ENCODE peak calls at places on chromosome X, in four cellular contexts. B is tibial artery; U is CD4-positive, alpha-beta T cell; A is WTC11. R is an unnamed sample.

GRCh38 chrX:150506486-150506885 is 61.9 kb upstream of the MTM1 start:
- DNase-seq in U (no peak), B (no peak), A (no peak), R (no peak)

GRCh38 chrX:69556094-69557011 is 52.2 kb downstream of the NALF2 start:
- DNase-seq in B (no peak), U (no peak), A (peak; percentile 48), R (no peak)

GRCh38 chrX:103774070-103774642 is 2.5 kb upstream of the PLP1 start:
- DNase-seq in B (no peak), A (no peak), U (no peak), R (no peak)

GRCh38 chrX:49192722-49193328 is 6.7 kb upstream of the PRICKLE3 start:
- DNase-seq in B (no peak), U (peak; percentile 19), A (peak; percentile 49), R (peak; percentile 25)

GRCh38 chrX:19544693-19545305 is 29.5 kb upstream of the MAP3K15 start:
- DNase-seq in B (peak; percentile 22), A (peak; percentile 48), U (peak; percentile 14), R (peak; percentile 37)

GRCh38 chrX:154599531-154599930 is 14.6 kb downstream of the CTAG1A start:
- DNase-seq in A (no peak), B (no peak), U (no peak), R (no peak)

GRCh38 chrX:14354541-14354940 is 174.8 kb upstream of the GLRA2 start:
- DNase-seq in U (no peak), B (no peak), A (no peak), R (no peak)

GRCh38 chrX:139639253-139639652 is 68.7 kb downstream of the MCF2 start:
- DNase-seq in U (no peak), B (no peak), A (no peak), R (no peak)

GRCh38 chrX:41655631-41656030 is 33.1 kb upstream of the GPR34 start:
- DNase-seq in A (no peak), B (no peak), U (no peak), R (no peak)

GRCh38 chrX:153993079-153993478 is 20.5 kb downstream of the TMEM187 start:
- DNase-seq in U (no peak), B (no peak), A (no peak), R (no peak)

GRCh38 chrX:102835504-102836146 is 101.4 kb upstream of the RAB40AL start:
- DNase-seq in B (no peak), U (no peak), A (peak; percentile 33), R (no peak)

GRCh38 chrX:113947548-113947947 is 636.3 kb upstream of the HTR2C start:
- DNase-seq in U (no peak), A (no peak), B (no peak), R (no peak)

GRCh38 chrX:92270936-92271655 is 491.9 kb downstream of the PCDH11X start:
- DNase-seq in A (no peak), U (no peak), B (no peak), R (no peak)

GRCh38 chrX:136306182-136306581 is 5.4 kb downstream of the ADGRG4 start:
- DNase-seq in B (no peak), A (no peak), U (no peak), R (no peak)

GRCh38 chrX:111352424-111352823 is 59.6 kb downstream of the DCX start:
- DNase-seq in U (no peak), B (no peak), A (no peak), R (no peak)

GRCh38 chrX:40278340-40279090 is 180.8 kb upstream of the BCOR start:
- DNase-seq in B (no peak), U (peak; percentile 26), A (no peak), R (no peak)

GRCh38 chrX:11678174-11678573 is 12.5 kb upstream of the ARHGAP6 start:
- DNase-seq in A (no peak), U (no peak), B (no peak), R (no peak)

GRCh38 chrX:14922437-14922836 is 49.2 kb downstream of the MOSPD2 start:
- DNase-seq in U (no peak), B (no peak), A (no peak), R (no peak)

GRCh38 chrX:49209434-49210251 is 9.7 kb upstream of the SYP start:
- DNase-seq in B (no peak), U (no peak), A (peak; percentile 34), R (no peak)

GRCh38 chrX:120426599-120426998 is 42.5 kb downstream of the LAMP2 start:
- DNase-seq in U (no peak), A (no peak), B (no peak), R (no peak)

GRCh38 chrX:46268429-46268828 is 276.8 kb downstream of the ZNF674 start:
- DNase-seq in U (no peak), B (no peak), A (no peak), R (no peak)

GRCh38 chrX:53088136-53088974 is 5.6 kb upstream of the KANTR start:
- DNase-seq in B (peak; percentile 73), A (peak; percentile 84), U (peak; percentile 79), R (peak; percentile 52)

GRCh38 chrX:131762802-131763234 is 218.9 kb downstream of the OR13H1 start:
- DNase-seq in U (no peak), A (no peak), B (no peak), R (no peak)

DNA sequence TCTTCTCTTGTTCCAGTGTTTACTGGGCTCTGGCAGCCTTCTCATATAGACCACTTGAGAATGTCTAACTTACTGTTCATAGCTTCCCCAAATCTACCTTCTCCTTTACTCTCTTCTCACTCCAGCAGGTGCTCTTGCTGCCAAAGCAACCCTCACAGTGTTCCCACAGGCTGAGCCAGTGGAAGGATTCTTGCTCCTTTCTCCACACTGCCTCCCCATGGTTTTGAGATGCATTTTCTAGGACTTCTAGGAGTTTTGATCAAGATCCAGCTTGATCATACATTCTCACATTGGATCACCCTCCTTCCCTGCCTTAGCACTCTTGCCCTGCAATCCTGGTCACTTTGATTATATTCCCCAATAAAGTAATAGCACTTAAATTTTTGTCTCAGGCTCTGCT is 230.8 kb downstream of the TMEM47 start:
- DNase-seq in B (no peak), U (no peak), A (no peak), R (no peak)
- TF ChIP-seq CTCF in B (no peak), U (no peak), A (no peak), R (no peak)

DNA sequence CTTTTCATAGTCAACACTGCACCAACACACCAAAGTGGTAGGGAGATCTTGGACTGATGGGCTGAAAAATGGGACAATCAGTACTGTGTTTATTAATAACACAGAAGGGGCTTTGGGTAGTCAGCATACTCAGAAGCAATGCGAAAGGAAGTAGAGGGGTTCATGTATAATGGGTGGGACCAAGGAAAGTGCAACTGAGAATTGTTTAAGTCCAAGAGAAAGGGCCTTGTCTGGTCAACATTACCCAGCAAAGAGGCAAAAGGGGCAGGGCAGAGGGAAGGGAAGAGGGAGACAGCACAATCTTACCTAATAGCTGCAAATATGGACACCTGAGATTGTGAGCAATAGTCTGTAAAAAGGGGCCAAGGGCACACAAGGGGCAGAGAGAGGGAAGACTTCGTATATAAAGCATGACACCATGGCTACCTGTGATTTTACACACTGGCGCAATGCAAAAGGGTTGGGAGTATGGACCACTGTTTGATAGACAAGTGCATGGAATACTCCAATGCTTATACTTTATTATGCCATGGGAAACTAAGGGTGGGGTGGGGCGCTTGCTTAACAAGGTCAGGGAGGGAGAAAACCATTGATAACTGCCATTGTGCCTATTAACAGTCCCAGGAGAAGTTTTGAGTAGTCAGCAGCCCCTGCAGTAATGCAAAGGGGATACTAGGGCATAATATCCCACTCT is 279.7 kb downstream of the CHIC1 start:
- DNase-seq in B (no peak), U (no peak), A (no peak), R (no peak)
- TF ChIP-seq CTCF in B (no peak), U (no peak), A (no peak), R (no peak)

DNA sequence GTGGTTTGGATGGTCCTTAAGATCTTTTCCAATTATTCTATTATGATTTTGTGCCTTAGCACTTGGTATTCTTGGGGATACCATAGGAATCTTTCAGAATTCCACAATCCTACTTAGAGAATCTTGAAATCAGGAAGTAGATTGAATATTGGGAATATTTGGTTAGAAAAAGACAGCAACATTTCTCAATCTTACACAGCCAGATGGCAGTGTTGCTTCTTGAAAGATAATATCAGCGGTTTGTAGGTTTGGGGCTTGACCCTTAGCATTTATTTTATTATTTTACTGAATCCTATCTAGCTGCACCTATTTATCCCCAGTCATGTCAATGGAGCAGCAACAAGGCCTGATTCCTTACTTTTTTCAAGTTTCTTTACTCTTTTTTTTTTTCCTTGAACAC is 28.6 kb downstream of the MAGEB1 start:
- DNase-seq in A (no peak), B (no peak), U (no peak), R (no peak)
- TF ChIP-seq CTCF in A (no peak), B (no peak), U (no peak), R (peak; percentile 66)

DNA sequence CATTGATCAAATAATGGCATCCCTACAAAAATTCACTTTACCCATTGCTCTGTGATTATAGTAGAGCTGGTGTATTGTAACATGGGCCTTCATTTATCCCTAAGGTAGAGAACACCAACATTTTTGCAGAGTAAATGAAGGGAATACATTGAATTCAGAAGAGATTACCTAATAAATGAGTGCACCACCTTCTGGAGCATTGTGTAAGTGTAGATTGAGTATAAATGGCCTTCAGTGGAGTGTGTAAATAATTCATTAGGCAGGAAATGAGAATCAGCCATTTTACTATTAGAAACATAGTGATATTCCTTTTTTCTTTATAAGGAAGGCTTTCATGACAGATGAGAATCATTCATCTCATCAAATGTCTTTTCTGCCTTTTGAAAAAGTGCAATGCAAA is 155.8 kb downstream of the FAM47B start:
- DNase-seq in B (no peak), A (no peak), U (no peak), R (no peak)
- TF ChIP-seq CTCF in B (no peak), A (no peak), U (no peak), R (no peak)

GRCh38 chrX:38282044-38282443 is 45.3 kb downstream of the RPGR start:
- DNase-seq in U (no peak), B (no peak), A (peak; percentile 8), R (no peak)
- TF ChIP-seq CTCF in U (no peak), B (no peak), A (no peak), R (peak; percentile 16)

GRCh38 chrX:2609431-2610238 is 81.5 kb upstream of the CD99 start:
- DNase-seq in U (no peak), B (no peak), A (no peak), R (peak; percentile 4)
- TF ChIP-seq CTCF in U (no peak), B (no peak), A (no peak), R (peak; percentile 43)

GRCh38 chrX:55008571-55009358 is 8.6 kb downstream of the APEX2 start:
- DNase-seq in A (no peak), U (no peak), B (no peak), R (no peak)

GRCh38 chrX:55006827-55007621 is 6.9 kb downstream of the APEX2 start:
- DNase-seq in B (no peak), U (no peak), A (no peak), R (no peak)

GRCh38 chrX:55007633-55008032 is 7.5 kb downstream of the APEX2 start:
- DNase-seq in U (no peak), A (no peak), B (peak; percentile 23), R (no peak)

GRCh38 chrX:55014897-55015299 is 14.7 kb downstream of the APEX2 start:
- DNase-seq in B (no peak), A (no peak), U (no peak), R (no peak)

GRCh38 chrX:55011294-55011693 is 11.1 kb downstream of the APEX2 start:
- DNase-seq in B (no peak), A (no peak), U (no peak), R (no peak)
- TF ChIP-seq CTCF in B (no peak), A (no peak), U (peak; percentile 29), R (peak; percentile 52)

R was measured in neural crest cell.